ENCODE peak calls at places on chromosomes 1 and 21, in six cellular contexts. G is RWPE2, M is Peyer's patch, C is fibroblast of the aortic adventitia, Z is endodermal cell, P is PC-3. E is an unnamed sample.

GRCh38 chr1:70509996-70510876 is 99.2 kb downstream of the CTH start:
- DNase-seq in G (no peak), M (no peak), C (peak), Z (no peak), P (peak), E (no peak)

GRCh38 chr1:53373246-53373645 is 45.4 kb upstream of the LRP8 start:
- DNase-seq in G (peak), M (peak), C (no peak), Z (peak), P (no peak), E (peak)

GRCh38 chr1:109805486-109806180 is 41.9 kb upstream of the EPS8L3 start:
- DNase-seq in G (no peak), M (no peak), C (peak), Z (peak), P (no peak), E (no peak)

GRCh38 chr21:39518055-39518844 is 66.5 kb downstream of the SH3BGR start:
- DNase-seq in G (no peak), M (no peak), C (peak), Z (peak), P (peak), E (no peak)

GRCh38 chr1:21552715-21553114 is 43.5 kb downstream of the ALPL start:
- DNase-seq in G (no peak), M (no peak), C (peak), Z (no peak), P (no peak), E (no peak)

GRCh38 chr1:89962024-89962741 is 32.7 kb upstream of the ZNF326 start:
- DNase-seq in G (no peak), M (no peak), C (peak), Z (no peak), P (no peak), E (no peak)

GRCh38 chr21:42581676-42582371 is 68.2 kb downstream of the SLC37A1 start:
- DNase-seq in G (peak), M (peak), C (no peak), Z (no peak), P (no peak), E (no peak)

GRCh38 chr1:32351859-32352745 is 10.2 kb downstream of the FAM229A start:
- DNase-seq in G (no peak), M (no peak), C (peak), Z (no peak), P (peak), E (no peak)

GRCh38 chr1:118649406-118649805 is 338.7 kb downstream of the TBX15 start:
- DNase-seq in G (no peak), M (no peak), C (no peak), Z (no peak), P (no peak), E (no peak)

GRCh38 chr1:165988275-165988674 is 160.9 kb downstream of the UCK2 start:
- DNase-seq in G (no peak), M (no peak), C (no peak), Z (peak), P (no peak), E (no peak)

GRCh38 chr1:85992756-85993155 is 163.8 kb downstream of the COL24A1 start:
- DNase-seq in G (no peak), M (no peak), C (peak), Z (no peak), P (peak), E (no peak)

GRCh38 chr1:116150368-116150767 is 39.2 kb downstream of the MAB21L3 start:
- DNase-seq in G (no peak), M (no peak), C (no peak), Z (no peak), P (no peak), E (no peak)

GRCh38 chr1:24400065-24400464 is 13.5 kb downstream of the STPG1 start:
- DNase-seq in G (no peak), M (no peak), C (no peak), Z (no peak), P (peak), E (no peak)

GRCh38 chr1:67646145-67647035 is 38.6 kb upstream of the GADD45A start:
- DNase-seq in G (no peak), M (no peak), C (peak), Z (no peak), P (peak), E (no peak)

GRCh38 chr1:46690931-46691411 is 19.3 kb downstream of the TEX38 start:
- DNase-seq in G (no peak), M (no peak), C (no peak), Z (peak), P (no peak), E (no peak)

GRCh38 chr1:19179597-19180271 is 30.3 kb downstream of the UBR4 start:
- DNase-seq in G (no peak), M (no peak), C (peak), Z (no peak), P (peak), E (no peak)

GRCh38 chr21:42818328-42818749 is 61.0 kb downstream of the WDR4 start:
- DNase-seq in G (no peak), M (peak), C (peak), Z (peak), P (peak), E (no peak)

GRCh38 chr1:29711582-29712274 is 475.4 kb downstream of the PTPRU start:
- DNase-seq in G (no peak), M (no peak), C (peak), Z (no peak), P (peak), E (no peak)

GRCh38 chr1:21069549-21069948 is 107.1 kb downstream of the EIF4G3 start:
- DNase-seq in G (no peak), M (no peak), C (peak), Z (no peak), P (no peak), E (no peak)

GRCh38 chr1:240455228-240455821 is 156.6 kb downstream of the GREM2 start:
- DNase-seq in G (no peak), M (no peak), C (peak), Z (peak), P (peak), E (no peak)
- TF ChIP-seq CTCF in G (no peak), M (peak), C (peak), Z (peak), P (peak), E (peak)

GRCh38 chr1:4700801-4701200 is 46.4 kb downstream of the AJAP1 start:
- DNase-seq in G (no peak), M (no peak), C (no peak), Z (no peak), P (no peak), E (no peak)
- TF ChIP-seq CTCF in G (no peak), M (no peak), C (no peak), Z (no peak), P (no peak), E (no peak)

GRCh38 chr1:212118872-212119260 is 83.3 kb downstream of the DTL start:
- DNase-seq in G (no peak), M (no peak), C (no peak), Z (no peak), P (no peak), E (no peak)

GRCh38 chr1:212119397-212119837 is 83.9 kb downstream of the DTL start:
- DNase-seq in G (no peak), M (no peak), C (no peak), Z (no peak), P (no peak), E (no peak)

GRCh38 chr1:212121772-212122171 is 86.2 kb downstream of the DTL start:
- DNase-seq in G (no peak), M (no peak), C (no peak), Z (no peak), P (no peak), E (no peak)

GRCh38 chr1:212119863-212120262 is 84.3 kb downstream of the DTL start:
- DNase-seq in G (no peak), M (no peak), C (no peak), Z (no peak), P (no peak), E (no peak)

GRCh38 chr1:212118167-212118871 is 82.8 kb downstream of the DTL start:
- DNase-seq in G (no peak), M (no peak), C (peak), Z (no peak), P (no peak), E (no peak)
- TF ChIP-seq CTCF in G (no peak), M (no peak), C (no peak), Z (no peak), P (no peak), E (no peak)

DNA sequence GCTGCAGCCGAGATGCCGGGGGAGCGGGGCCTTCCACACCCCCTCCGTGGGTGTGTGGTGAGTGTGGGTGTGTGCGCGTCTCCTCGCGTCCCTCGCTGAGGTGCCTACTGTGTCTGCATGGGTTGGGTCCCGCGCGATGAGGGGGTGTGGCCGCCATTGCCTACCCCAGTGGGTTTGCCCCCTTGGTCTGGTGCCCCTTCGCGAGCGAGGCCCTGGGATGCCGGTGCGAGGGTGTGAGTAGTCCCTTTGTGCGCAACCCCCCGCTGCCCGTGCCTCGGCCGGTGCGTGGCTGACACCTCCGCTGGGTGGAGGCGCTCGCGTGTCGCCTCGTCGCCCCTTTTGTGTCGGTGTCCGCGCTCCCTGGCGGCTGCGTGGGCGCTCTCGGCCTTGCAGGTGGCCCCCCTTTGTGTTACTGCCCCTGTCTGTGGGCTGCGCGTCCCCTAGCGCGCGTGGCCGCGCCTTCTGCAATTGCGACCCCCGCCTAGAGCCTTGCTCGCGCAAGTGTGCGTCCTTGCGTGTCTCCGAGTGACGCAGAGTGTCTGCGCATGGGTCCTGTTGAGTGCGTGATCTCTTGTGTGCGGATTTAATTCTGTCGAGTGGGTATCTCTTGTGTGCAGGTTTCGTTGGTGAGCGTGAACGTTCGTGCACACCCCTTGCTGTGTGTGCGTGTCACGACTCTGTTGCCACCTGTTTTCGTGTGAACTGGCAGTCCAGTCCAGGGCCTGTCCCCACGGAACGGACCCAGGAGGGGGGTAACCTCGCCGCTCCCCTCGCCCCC is 552 bp downstream of the TTC3 start:
- DNase-seq in G (peak), M (peak), C (peak), Z (no peak), P (peak), E (peak)
- TF ChIP-seq CTCF in G (no peak), M (no peak), C (no peak), Z (no peak), P (peak), E (peak)

DNA sequence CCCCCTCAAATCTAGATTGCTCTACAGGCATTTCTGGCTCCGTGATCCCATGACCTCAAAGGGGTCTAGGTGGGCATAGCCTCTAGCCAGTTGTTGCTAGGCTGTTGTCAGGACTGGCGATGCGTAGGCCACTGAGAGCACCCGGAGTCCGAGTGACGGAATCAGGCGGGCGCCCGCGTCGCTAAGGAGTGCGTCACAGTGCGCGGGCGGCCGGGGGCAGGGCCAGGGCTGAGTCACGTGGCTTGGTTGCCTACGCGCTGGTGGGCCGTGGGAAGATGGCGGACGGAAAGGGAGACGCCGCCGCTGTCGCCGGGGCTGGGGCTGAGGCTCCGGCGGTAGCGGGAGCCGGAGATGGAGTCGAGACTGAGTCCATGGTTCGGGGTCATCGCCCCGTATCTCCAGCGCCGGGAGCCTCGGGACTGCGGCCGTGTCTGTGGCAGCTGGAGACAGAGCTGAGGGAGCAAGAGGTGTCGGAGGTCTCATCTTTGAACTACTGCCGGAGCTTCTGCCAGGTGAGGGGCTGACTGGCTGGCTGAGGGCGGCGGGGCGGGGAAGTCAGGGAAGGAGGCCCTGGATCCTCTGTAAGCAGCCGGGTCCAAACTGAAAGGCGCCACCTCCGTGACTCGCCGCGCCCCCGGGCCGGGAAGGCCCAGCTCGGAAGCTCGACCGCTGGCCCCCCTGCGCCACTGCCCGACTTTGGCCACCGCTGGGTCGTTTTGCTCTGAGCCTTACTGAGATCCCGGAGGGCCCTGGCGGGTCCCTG is at the start of gene RLF:
- DNase-seq in G (peak), M (peak), C (peak), Z (peak), P (peak), E (peak)
- TF ChIP-seq CTCF in G (no peak), M (no peak), C (no peak), Z (no peak), P (no peak), E (no peak)

GRCh38 chr1:42456010-42456753 is at the start of the genes PPCS and ZMYND12:
- DNase-seq in G (peak), M (peak), C (peak), Z (peak), P (peak), E (no peak)
- TF ChIP-seq CTCF in G (no peak), M (peak), C (peak), Z (no peak), P (no peak), E (no peak)